ENCODE peak calls at places on chromosomes 11 and 22, in five cellular contexts. O is endodermal cell, X is H7, I is right lobe of liver, W is choroid plexus epithelial cell. R is an unnamed sample.

GRCh38 chr11:3823303-3823702 is 14.9 kb downstream of the PGAP2 start:
- DNase-seq in W (peak), X (no peak), O (no peak), I (no peak), R (peak)

GRCh38 chr11:128181090-128181485 is 406.3 kb downstream of the ETS1 start:
- DNase-seq in O (no peak), W (peak), I (no peak), X (no peak), R (no peak)

GRCh38 chr22:20151276-20151588 is 377 bp upstream of the CCDC188 start:
- DNase-seq in O (no peak), W (no peak), X (no peak), I (no peak), R (no peak)

GRCh38 chr11:8327761-8328192 is 64.1 kb upstream of the LMO1 start:
- DNase-seq in X (no peak), I (no peak), O (no peak), W (no peak), R (no peak)

GRCh38 chr11:75035911-75036536 is 47.3 kb downstream of the NEU3 start:
- DNase-seq in X (no peak), O (peak), I (no peak), W (no peak), R (peak)

GRCh38 chr22:37032535-37033460 is 13.3 kb downstream of the MPST start:
- DNase-seq in I (peak), O (peak), X (no peak), W (peak), R (peak)

GRCh38 chr11:66181632-66182345 is 86.7 kb upstream of the RAB1B start:
- DNase-seq in W (no peak), O (no peak), X (no peak), I (no peak), R (no peak)

GRCh38 chr22:33680632-33681031 is 239.6 kb downstream of the LARGE1 start:
- DNase-seq in W (no peak), I (no peak), O (no peak), X (no peak), R (no peak)

GRCh38 chr22:45290410-45290936 is 5.7 kb downstream of the UPK3A start:
- DNase-seq in X (peak), W (peak), I (no peak), O (peak), R (peak)

DNA sequence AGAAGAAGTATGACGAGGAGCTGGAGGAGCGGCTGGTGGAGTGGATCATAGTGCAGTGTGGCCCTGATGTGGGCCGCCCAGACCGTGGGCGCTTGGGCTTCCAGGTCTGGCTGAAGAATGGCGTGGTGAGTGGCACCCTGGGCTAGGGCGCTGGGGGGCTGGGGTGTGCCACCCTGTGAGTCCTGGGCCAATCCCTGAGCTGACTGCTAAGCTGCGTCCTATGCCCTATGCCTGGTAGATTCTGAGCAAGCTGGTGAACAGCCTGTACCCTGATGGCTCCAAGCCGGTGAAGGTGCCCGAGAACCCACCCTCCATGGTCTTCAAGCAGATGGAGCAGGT is 3.9 kb downstream of the TAGLN start:
- DNase-seq in X (no peak), O (no peak), W (no peak), I (no peak), R (no peak)
- H3K4me3 ChIP-seq in X (no peak), O (peak), W (no peak), I (no peak), R (no peak)

GRCh38 chr11:408154-409007 is 6.4 kb downstream of the SIGIRR start:
- DNase-seq in O (no peak), I (peak), X (no peak), W (no peak), R (no peak)

GRCh38 chr11:405323-405975 is 9.3 kb downstream of the SIGIRR start:
- DNase-seq in O (no peak), X (peak), I (peak), W (peak), R (no peak)

GRCh38 chr11:407651-408080 is 7.1 kb downstream of the SIGIRR start:
- DNase-seq in X (no peak), I (no peak), O (no peak), W (no peak), R (no peak)

GRCh38 chr11:405976-406795 is 8.6 kb downstream of the SIGIRR start:
- DNase-seq in W (no peak), I (peak), O (no peak), X (peak), R (no peak)

DNA sequence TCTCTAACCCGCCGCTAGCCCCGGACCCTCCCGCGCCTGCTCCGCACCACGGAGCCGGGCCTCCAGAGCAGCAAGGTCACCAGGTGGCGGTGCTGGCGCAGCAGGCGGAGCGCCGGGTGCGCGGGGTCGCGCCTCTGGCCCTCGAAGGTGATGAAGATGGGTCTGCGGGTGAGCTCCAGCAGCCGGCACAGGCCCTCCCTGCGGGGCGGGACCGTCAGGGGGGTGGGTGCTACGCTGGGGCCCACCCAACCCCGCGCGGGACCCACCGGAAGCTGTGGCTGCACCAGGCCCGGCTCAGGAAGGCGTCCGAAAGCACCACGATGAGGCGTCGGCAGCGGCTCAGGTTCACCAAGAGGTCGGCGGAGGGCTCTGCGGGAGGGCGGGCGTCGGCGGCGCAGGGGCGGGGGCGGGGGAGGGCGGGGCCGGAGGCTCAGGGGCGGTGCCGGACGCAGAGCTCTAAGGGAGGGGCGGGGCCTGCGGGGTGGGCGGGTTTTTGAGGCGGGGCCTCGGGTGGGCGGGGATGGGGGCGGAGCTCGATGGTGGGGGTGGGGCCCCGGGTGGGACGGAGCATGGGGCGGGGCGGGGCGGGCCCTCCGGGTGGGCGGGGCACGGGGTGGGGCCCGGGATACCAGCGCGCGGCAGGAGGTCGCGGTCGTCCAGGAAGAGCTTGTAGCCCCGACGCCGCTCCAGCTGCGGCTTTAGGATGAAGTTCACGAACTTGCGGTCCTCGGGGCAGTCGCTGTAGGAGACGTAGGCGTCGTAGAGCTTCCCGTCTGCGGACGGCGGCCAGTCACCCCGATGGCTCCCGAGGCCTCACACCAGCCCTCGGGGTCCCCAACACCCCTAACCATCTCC is 7.8 kb downstream of the SIGIRR start:
- DNase-seq in X (peak), I (peak), O (peak), W (peak), R (no peak)
- H3K4me3 ChIP-seq in X (peak), I (peak), O (peak), W (peak), R (peak)

GRCh38 chr11:114174712-114175495 is 115.4 kb downstream of the ZBTB16 start:
- DNase-seq in X (no peak), O (no peak), W (no peak), I (no peak), R (no peak)
- H3K4me3 ChIP-seq in X (no peak), O (no peak), W (no peak), I (no peak), R (no peak)

GRCh38 chr11:73147771-73148681 is 5.9 kb upstream of the FCHSD2 start:
- DNase-seq in O (no peak), X (peak), I (peak), W (no peak), R (no peak)
- H3K4me3 ChIP-seq in O (no peak), X (no peak), I (no peak), W (no peak), R (no peak)

GRCh38 chr11:119016216-119017009 is 1.7 kb downstream of the RPS25 start:
- DNase-seq in X (peak), W (no peak), I (no peak), O (no peak), R (no peak)

GRCh38 chr11:119024430-119025098 is 6.0 kb downstream of the TRAPPC4 start:
- DNase-seq in W (no peak), O (no peak), I (no peak), X (peak), R (no peak)

GRCh38 chr11:119023741-119024140 is 5.2 kb downstream of the TRAPPC4 start:
- DNase-seq in O (no peak), I (no peak), W (peak), X (no peak), R (no peak)

GRCh38 chr11:119018074-119018938 is at the start of the genes RPS25 and TRAPPC4:
- DNase-seq in W (peak), O (peak), X (peak), I (peak), R (peak)

DNA sequence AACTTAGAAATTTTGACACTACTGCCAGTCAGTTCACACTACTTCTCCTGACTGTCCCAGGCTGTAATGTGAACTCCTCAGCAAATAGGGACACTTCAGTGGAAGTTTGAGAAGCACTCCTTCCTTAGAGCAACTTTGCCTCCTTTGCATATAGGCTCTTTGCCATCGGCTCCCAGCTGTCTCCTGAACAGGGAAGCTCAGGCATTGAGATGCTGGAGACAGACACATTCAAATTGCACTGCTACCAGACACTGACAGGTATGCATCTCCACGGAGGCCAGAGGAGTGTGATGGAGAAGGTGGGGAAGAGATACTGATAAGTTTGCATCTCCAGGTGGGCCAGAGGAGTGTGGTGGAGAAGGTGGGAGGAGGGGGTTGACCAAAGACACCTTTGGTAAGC is 1.4 kb downstream of the TRAPPC4 start:
- DNase-seq in O (no peak), W (no peak), I (no peak), X (peak), R (no peak)
- H3K4me3 ChIP-seq in O (peak), W (peak), I (peak), X (no peak), R (peak)

DNA sequence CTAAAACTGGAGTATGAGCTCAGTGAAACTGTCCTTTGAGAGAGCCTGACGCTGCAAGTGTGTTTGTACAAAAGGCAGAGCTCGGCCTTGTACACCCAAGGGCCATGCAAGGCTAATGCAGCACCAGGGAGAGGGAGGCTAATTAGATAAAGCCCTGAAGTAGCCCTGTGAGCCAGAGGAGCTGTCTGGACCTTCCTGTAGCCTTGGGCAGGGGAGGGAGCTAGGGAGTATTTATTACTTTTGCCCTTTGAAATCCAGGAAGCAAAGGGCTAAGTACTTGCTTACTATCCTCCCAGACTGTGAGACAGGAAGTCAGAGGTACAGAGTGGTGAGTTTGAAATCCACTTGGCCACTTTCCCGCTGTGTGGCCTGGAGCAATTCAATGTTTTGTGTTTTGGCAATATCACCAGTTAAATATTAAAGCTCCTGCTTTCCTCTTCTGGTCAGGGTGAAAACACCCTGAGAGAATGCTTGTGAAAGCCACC is 10.2 kb upstream of the LDHA start:
- DNase-seq in W (peak), O (peak), I (peak), X (no peak), R (peak)
- H3K4me3 ChIP-seq in W (no peak), O (no peak), I (peak), X (no peak), R (peak)

R was measured in epithelial cell of proximal tubule.